ENCODE peak calls at places on chromosomes 1 and 21, in five cellular contexts. Y is right lobe of liver; B is activated CD8-positive, alpha-beta T cell treated with anti-CD3 and anti-CD28 coated beads for 36 hours; R is left ventricle myocardium inferior; C is central memory CD8-positive, alpha-beta T cell. S is an unnamed sample.

GRCh38 chr1:192904438-192904895 is 95.6 kb downstream of the RGS2 start:
- DNase-seq in Y (no peak), B (peak; percentile 30), R (no peak), C (no peak), S (no peak)

GRCh38 chr1:225892307-225892706 is 3.4 kb upstream of the LEFTY1 start:
- DNase-seq in Y (peak; percentile 21), B (no peak), R (no peak), C (no peak), S (no peak)

GRCh38 chr1:84253891-84254290 is 47.6 kb upstream of the SAMD13 start:
- DNase-seq in Y (no peak), B (no peak), R (peak; percentile 27), C (no peak), S (peak; percentile 78)

GRCh38 chr21:15183712-15184353 is 119.0 kb upstream of the NRIP1 start:
- DNase-seq in Y (no peak), B (no peak), R (no peak), C (no peak), S (no peak)

GRCh38 chr1:164702216-164702615 is 143.2 kb downstream of the PBX1 start:
- DNase-seq in Y (no peak), B (no peak), R (no peak), C (no peak), S (no peak)

GRCh38 chr1:21290546-21290944 is 282 bp upstream of the ECE1 start:
- DNase-seq in Y (no peak), B (peak; percentile 32), R (no peak), C (peak; percentile 20), S (no peak)

GRCh38 chr1:1136547-1137230 is 20.8 kb upstream of the C1orf159 start:
- DNase-seq in Y (no peak), B (no peak), R (no peak), C (no peak), S (no peak)

GRCh38 chr1:70509996-70510876 is 99.2 kb downstream of the CTH start:
- DNase-seq in Y (no peak), B (no peak), R (no peak), C (no peak), S (no peak)

GRCh38 chr1:198676253-198676652 is 37.4 kb downstream of the PTPRC start:
- DNase-seq in Y (no peak), B (no peak), R (no peak), C (no peak), S (no peak)

GRCh38 chr1:87902830-87903614 is 574.3 kb downstream of the LMO4 start:
- DNase-seq in Y (no peak), B (peak; percentile 1), R (no peak), C (no peak), S (no peak)

GRCh38 chr1:30977105-30977504 is 68.5 kb upstream of the SDC3 start:
- DNase-seq in Y (no peak), B (no peak), R (no peak), C (no peak), S (no peak)

GRCh38 chr1:111769517-111770146 is 13.9 kb downstream of the DDX20 start:
- DNase-seq in Y (no peak), B (peak; percentile 66), R (no peak), C (peak; percentile 40), S (peak; percentile 53)

S was measured in testis.